ENCODE peak calls at places on chromosomes 11 and 22, in five cellular contexts. W, N, R, O and H are unnamed samples.

GRCh38 chr11:15016200-15016599 is 44.0 kb upstream of the CALCA start:
- DNase-seq in N (no peak), W (no peak), R (no peak), O (no peak), H (no peak)

GRCh38 chr11:107307991-107308390 is 149.6 kb downstream of the CWF19L2 start:
- DNase-seq in O (no peak), W (no peak), N (no peak), R (no peak), H (no peak)

GRCh38 chr11:64908766-64909165 is 8.2 kb downstream of the ATG2A start:
- DNase-seq in W (no peak), R (no peak), O (no peak), N (no peak), H (no peak)

GRCh38 chr11:121478895-121479281 is 26.1 kb upstream of the SORL1-AS1 start:
- DNase-seq in N (no peak), W (no peak), O (no peak), R (no peak), H (no peak)

GRCh38 chr11:130164221-130164570 is 4.6 kb downstream of the ST14 start:
- DNase-seq in N (no peak), R (no peak), W (no peak), O (no peak), H (no peak)

GRCh38 chr11:47478651-47479329 is 29.9 kb upstream of the RAPSN start:
- DNase-seq in R (no peak), W (no peak), O (no peak), N (no peak), H (no peak)

GRCh38 chr11:76551400-76551799 is 106.6 kb downstream of the EMSY start:
- DNase-seq in R (no peak), N (no peak), O (no peak), W (no peak), H (no peak)

GRCh38 chr11:45922425-45923082 is at the start of gene LARGE2:
- DNase-seq in O (no peak), R (no peak), W (no peak), N (peak), H (no peak)

GRCh38 chr11:85182437-85183109 is 444.6 kb downstream of the DLG2 start:
- DNase-seq in R (no peak), N (no peak), O (peak), W (peak), H (no peak)

GRCh38 chr11:85718991-85719807 is 33.2 kb upstream of the CCDC89 start:
- DNase-seq in O (peak), W (peak), N (no peak), R (no peak), H (no peak)

GRCh38 chr22:48105254-48105653 is 1342.8 kb downstream of the TBC1D22A start:
- DNase-seq in W (no peak), N (no peak), O (no peak), R (no peak), H (no peak)

GRCh38 chr11:38476808-38477565 is 1879.0 kb upstream of the RAG2 start:
- DNase-seq in R (no peak), O (no peak), N (no peak), W (no peak), H (no peak)

GRCh38 chr11:95245038-95245437 is 14.0 kb upstream of the SESN3 start:
- DNase-seq in W (peak), N (no peak), R (no peak), O (peak), H (no peak)

GRCh38 chr22:44719586-44720368 is 17.8 kb downstream of the PRR5 start:
- DNase-seq in W (no peak), N (no peak), R (no peak), O (no peak), H (no peak)

GRCh38 chr22:44919691-44920090 is 90.1 kb downstream of the PHF21B start:
- DNase-seq in W (no peak), O (no peak), R (no peak), N (no peak), H (no peak)

GRCh38 chr11:35485656-35486318 is 39.6 kb downstream of the PAMR1 start:
- DNase-seq in O (no peak), R (peak), N (peak), W (peak), H (peak)

GRCh38 chr11:3115321-3115720 is 49.8 kb downstream of the OSBPL5 start:
- DNase-seq in R (no peak), W (peak), N (no peak), O (peak), H (no peak)

GRCh38 chr11:63866211-63866610 is 27.3 kb downstream of the MARK2 start:
- DNase-seq in W (peak), N (peak), O (no peak), R (no peak), H (peak)

GRCh38 chr11:102626686-102627085 is 1.6 kb upstream of the MMP20 start:
- DNase-seq in N (no peak), W (no peak), O (no peak), R (no peak), H (no peak)

GRCh38 chr11:92376146-92376599 is 151.6 kb downstream of the FAT3 start:
- DNase-seq in R (no peak), N (no peak), W (peak), O (peak), H (no peak)

GRCh38 chr11:131392528-131393255 is 22.3 kb downstream of the NTM start:
- DNase-seq in R (no peak), W (no peak), N (no peak), O (no peak), H (no peak)

GRCh38 chr11:40384991-40385390 is 1074.5 kb downstream of the LRRC4C start:
- DNase-seq in W (peak), N (no peak), R (no peak), O (peak), H (no peak)

GRCh38 chr22:36862251-36863242 is 1.7 kb downstream of the NCF4 start:
- DNase-seq in W (no peak), O (no peak), R (no peak), N (no peak), H (no peak)

GRCh38 chr11:77038029-77038824 is 4.0 kb downstream of the B3GNT6 start:
- DNase-seq in W (no peak), O (no peak), R (no peak), N (no peak), H (no peak)

GRCh38 chr11:33742249-33742851 is 6.1 kb upstream of the CD59 start:
- DNase-seq in O (no peak), W (peak), N (no peak), R (no peak), H (peak)

GRCh38 chr11:69734367-69734766 is 30.5 kb upstream of the FGF19 start:
- DNase-seq in N (no peak), O (no peak), R (no peak), W (no peak), H (no peak)

GRCh38 chr22:35367331-35367886 is 13.5 kb upstream of the HMOX1 start:
- DNase-seq in W (no peak), O (no peak), N (no peak), R (no peak), H (no peak)